ENCODE peak calls at places on chromosome 6, in eight cellular contexts. X is OCI-LY7; E is H7; B is stimulated activated naive CD8-positive, alpha-beta T cell treated with anti-CD3 and anti-CD28 coated beads, Interleukin-15, Interleukin-2, amounts not matched to agents 100 U/mL and 50 U/mL, for 24 hours; L is effector memory CD4-positive, alpha-beta T cell; N is breast epithelium; W is HFFc6; I is activated CD4-positive, alpha-beta T cell treated with anti-CD3 and anti-CD28 coated beads, Interleukin-2, amount 10 ng/mL, durations not matched to agents 24 days and 14 days. A is an unnamed sample.

GRCh38 chr6:87407531-87407895 is 259 bp upstream of the CFAP206 start:
- DNase-seq in X (peak; percentile 33), E (no peak), B (no peak), L (no peak), N (no peak), W (peak; percentile 3), I (no peak), A (peak; percentile 42)

GRCh38 chr6:104509355-104509754 is 350.4 kb downstream of the HACE1 start:
- DNase-seq in X (no peak), E (no peak), B (no peak), L (no peak), N (no peak), W (no peak), I (no peak), A (no peak)

GRCh38 chr6:30124391-30124790 is 11.5 kb upstream of the TRIM31 start:
- DNase-seq in X (no peak), E (no peak), B (no peak), L (no peak), N (no peak), W (no peak), I (no peak), A (no peak)

GRCh38 chr6:127267742-127268588 is 1.3 kb downstream of the RNF146 start:
- DNase-seq in X (peak; percentile 13), E (no peak), B (no peak), L (no peak), N (no peak), W (no peak), I (no peak), A (no peak)

GRCh38 chr6:81562169-81562568 is 190.3 kb downstream of the TENT5A start:
- DNase-seq in X (no peak), E (no peak), B (no peak), L (no peak), N (no peak), W (peak; percentile 81), I (no peak), A (peak; percentile 16)

GRCh38 chr6:40506956-40507355 is 80.2 kb downstream of the LRFN2 start:
- DNase-seq in X (no peak), E (no peak), B (no peak), L (no peak), N (no peak), W (no peak), I (no peak), A (no peak)

GRCh38 chr6:142279350-142280180 is 22.2 kb upstream of the ADGRG6 start:
- DNase-seq in X (no peak), E (no peak), B (no peak), L (no peak), N (no peak), W (peak; percentile 44), I (no peak), A (peak; percentile 32)

GRCh38 chr6:45494734-45495133 is 117.0 kb upstream of the SUPT3H start:
- DNase-seq in X (no peak), E (no peak), B (no peak), L (no peak), N (no peak), W (no peak), I (no peak), A (no peak)

GRCh38 chr6:127176175-127176574 is 57.7 kb downstream of the RSPO3 start:
- DNase-seq in X (no peak), E (no peak), B (no peak), L (no peak), N (no peak), W (no peak), I (no peak), A (peak; percentile 15)

GRCh38 chr6:140082867-140083297 is 708.4 kb upstream of the CITED2 start:
- DNase-seq in X (no peak), E (no peak), B (no peak), L (no peak), N (no peak), W (peak; percentile 34), I (no peak), A (peak; percentile 67)

GRCh38 chr6:133894795-133895401 is 6.0 kb downstream of the TCF21 start:
- DNase-seq in X (no peak), E (no peak), B (no peak), L (no peak), N (no peak), W (no peak), I (peak; percentile 21), A (no peak)

GRCh38 chr6:53009511-53009910 is 14.4 kb upstream of the GSTA4 start:
- DNase-seq in X (no peak), E (no peak), B (no peak), L (no peak), N (no peak), W (no peak), I (no peak), A (no peak)

GRCh38 chr6:131654326-131654725 is 17.2 kb downstream of the ENPP3 start:
- DNase-seq in X (no peak), E (no peak), B (no peak), L (no peak), N (no peak), W (no peak), I (no peak), A (peak; percentile 56)

GRCh38 chr6:143064996-143065683 is 4.5 kb downstream of the AIG1 start:
- DNase-seq in X (no peak), E (no peak), B (no peak), L (no peak), N (no peak), W (peak; percentile 45), I (peak; percentile 45), A (peak; percentile 42)